ENCODE peak calls at places on chromosome 16, in six cellular contexts. Z is endothelial cell, D is psoas muscle, S is tibial artery, M is IMR-90, E is ascending aorta. F is an unnamed sample.

GRCh38 chr16:75288596-75289120 is 37.2 kb upstream of the BCAR1 start:
- DNase-seq in Z (no peak), D (no peak), S (no peak), M (no peak), E (no peak), F (no peak)

GRCh38 chr16:71358464-71359031 is at the start of gene CALB2:
- DNase-seq in Z (peak; percentile 89), D (peak; percentile 73), S (peak; percentile 59), M (peak; percentile 20), E (peak; percentile 75), F (no peak)

GRCh38 chr16:50323335-50324011 is 45.3 kb downstream of the BRD7 start:
- DNase-seq in Z (no peak), D (no peak), S (no peak), M (peak; percentile 56), E (peak; percentile 72), F (no peak)

GRCh38 chr16:30996324-30996999 is 11.5 kb downstream of the HSD3B7 start:
- DNase-seq in Z (no peak), D (no peak), S (no peak), M (no peak), E (no peak), F (no peak)

GRCh38 chr16:9868606-9869149 is 313.6 kb downstream of the GRIN2A start:
- DNase-seq in Z (no peak), D (no peak), S (no peak), M (no peak), E (no peak), F (no peak)

GRCh38 chr16:2828876-2829430 is 1.1 kb upstream of the ZG16B start:
- DNase-seq in Z (no peak), D (peak; percentile 40), S (no peak), M (no peak), E (no peak), F (peak; percentile 39)

GRCh38 chr16:47627056-47627455 is 165.9 kb downstream of the PHKB start:
- DNase-seq in Z (no peak), D (no peak), S (no peak), M (no peak), E (no peak), F (no peak)

GRCh38 chr16:30963925-30964511 is 6.5 kb downstream of the SETD1A start:
- DNase-seq in Z (no peak), D (no peak), S (no peak), M (no peak), E (no peak), F (no peak)

GRCh38 chr16:11407047-11407982 is 62.1 kb downstream of the RMI2 start:
- DNase-seq in Z (peak; percentile 76), D (no peak), S (peak; percentile 75), M (peak; percentile 77), E (peak; percentile 91), F (no peak)

GRCh38 chr16:4935231-4935855 is 1.6 kb downstream of the PPL start:
- DNase-seq in Z (no peak), D (peak; percentile 98), S (peak; percentile 95), M (no peak), E (peak; percentile 94), F (no peak)

GRCh38 chr16:30022887-30023286 is at the start of gene C16orf92:
- DNase-seq in Z (no peak), D (no peak), S (no peak), M (no peak), E (no peak), F (no peak)

GRCh38 chr16:31504159-31504558 is 4.0 kb downstream of the RUSF1 start:
- DNase-seq in Z (no peak), D (no peak), S (no peak), M (no peak), E (no peak), F (no peak)

GRCh38 chr16:19410435-19411153 is 7.1 kb upstream of the TMC5 start:
- DNase-seq in Z (peak; percentile 72), D (peak; percentile 52), S (peak; percentile 24), M (no peak), E (no peak), F (no peak)

GRCh38 chr16:21656795-21657768 is 4.7 kb upstream of the IGSF6 start:
- DNase-seq in Z (peak; percentile 38), D (no peak), S (no peak), M (peak; percentile 67), E (no peak), F (no peak)

GRCh38 chr16:66544358-66544757 is 5.6 kb downstream of the TK2 start:
- DNase-seq in Z (no peak), D (no peak), S (no peak), M (no peak), E (no peak), F (no peak)

GRCh38 chr16:4344659-4345438 is 6.3 kb downstream of the PAM16 start:
- DNase-seq in Z (no peak), D (no peak), S (no peak), M (peak; percentile 10), E (no peak), F (no peak)

GRCh38 chr16:85659336-85659735 is 29.4 kb downstream of the GINS2 start:
- DNase-seq in Z (no peak), D (peak; percentile 35), S (no peak), M (no peak), E (no peak), F (peak; percentile 41)

GRCh38 chr16:11783319-11784047 is 13.6 kb downstream of the ZC3H7A start:
- DNase-seq in Z (no peak), D (no peak), S (no peak), M (peak; percentile 45), E (no peak), F (no peak)

GRCh38 chr16:49884033-49884707 is 28.3 kb upstream of the ZNF423 start:
- DNase-seq in Z (no peak), D (no peak), S (no peak), M (no peak), E (no peak), F (no peak)

GRCh38 chr16:58848662-58849002 is 114.5 kb upstream of the GOT2 start:
- DNase-seq in Z (no peak), D (no peak), S (no peak), M (no peak), E (no peak), F (no peak)

GRCh38 chr16:11147033-11147848 is 108.8 kb downstream of the SOCS1 start:
- DNase-seq in Z (no peak), D (no peak), S (no peak), M (no peak), E (no peak), F (peak; percentile 20)